ENCODE peak calls at places on chromosomes 16 and 17, in nine cellular contexts. N, H, B, C, W, Z, I, K and J are unnamed samples.

GRCh38 chr17:69597898-69598692 is 183.6 kb downstream of the MAP2K6 start:
- DNase-seq in N (peak), H (peak), B (no peak), C (peak), W (no peak), Z (peak), I (no peak), K (no peak), J (no peak)

GRCh38 chr17:58658804-58659713 is 32.8 kb downstream of the TEX14 start:
- DNase-seq in N (peak), H (peak), B (peak), C (peak), W (peak), Z (peak), I (peak), K (peak), J (peak)

GRCh38 chr16:4415538-4416199 is 727 bp downstream of the CORO7 start:
- DNase-seq in N (no peak), H (no peak), B (no peak), C (no peak), W (peak), Z (peak), I (peak), K (peak), J (peak)

GRCh38 chr16:52521570-52521969 is 25.4 kb downstream of the TOX3 start:
- DNase-seq in N (no peak), H (no peak), B (no peak), C (no peak), W (no peak), Z (no peak), I (no peak), K (no peak), J (no peak)

GRCh38 chr17:34011599-34011998 is 243.5 kb upstream of the CCL2 start:
- DNase-seq in N (no peak), H (no peak), B (no peak), C (no peak), W (no peak), Z (no peak), I (no peak), K (no peak), J (no peak)

GRCh38 chr17:69525920-69526841 is 111.7 kb downstream of the MAP2K6 start:
- DNase-seq in N (peak), H (peak), B (no peak), C (peak), W (peak), Z (peak), I (no peak), K (peak), J (peak)

GRCh38 chr17:35486920-35487727 is 38.6 kb upstream of the SLFN13 start:
- DNase-seq in N (peak), H (peak), B (no peak), C (peak), W (peak), Z (no peak), I (peak), K (no peak), J (no peak)

GRCh38 chr16:88688013-88688778 is 1.9 kb upstream of the SNAI3 start:
- DNase-seq in N (no peak), H (no peak), B (no peak), C (no peak), W (no peak), Z (no peak), I (no peak), K (no peak), J (peak)

GRCh38 chr17:79835953-79836951 is 3.0 kb downstream of the CBX4 start:
- DNase-seq in N (no peak), H (peak), B (no peak), C (no peak), W (no peak), Z (peak), I (no peak), K (no peak), J (no peak)

GRCh38 chr17:49887086-49887743 is 39.3 kb upstream of the TAC4 start:
- DNase-seq in N (no peak), H (no peak), B (no peak), C (no peak), W (no peak), Z (peak), I (no peak), K (no peak), J (peak)

GRCh38 chr17:151886-152859 is 14.8 kb downstream of the SCGB1C2 start:
- DNase-seq in N (no peak), H (no peak), B (peak), C (peak), W (no peak), Z (peak), I (no peak), K (no peak), J (no peak)

GRCh38 chr16:26578748-26579147 is 488.0 kb upstream of the C16orf82 start:
- DNase-seq in N (no peak), H (no peak), B (no peak), C (no peak), W (no peak), Z (no peak), I (no peak), K (no peak), J (no peak)

GRCh38 chr17:65990593-65990992 is 201.3 kb downstream of the CEP112 start:
- DNase-seq in N (no peak), H (no peak), B (no peak), C (no peak), W (no peak), Z (no peak), I (no peak), K (no peak), J (no peak)

GRCh38 chr17:19716108-19717030 is at the start of gene SLC47A2:
- DNase-seq in N (no peak), H (no peak), B (no peak), C (no peak), W (no peak), Z (peak), I (no peak), K (no peak), J (no peak)

GRCh38 chr17:64992325-64992802 is 64.2 kb downstream of the GNA13 start:
- DNase-seq in N (no peak), H (no peak), B (no peak), C (peak), W (peak), Z (peak), I (no peak), K (no peak), J (no peak)

GRCh38 chr17:15782809-15783208 is 50.7 kb downstream of the TBC1D26 start:
- DNase-seq in N (peak), H (peak), B (no peak), C (peak), W (no peak), Z (no peak), I (no peak), K (no peak), J (no peak)

GRCh38 chr16:83963277-83964119 is 4.5 kb upstream of the NECAB2 start:
- DNase-seq in N (no peak), H (no peak), B (no peak), C (no peak), W (no peak), Z (no peak), I (no peak), K (no peak), J (no peak)

GRCh38 chr17:72219136-72219823 is 98.5 kb downstream of the SOX9 start:
- DNase-seq in N (no peak), H (no peak), B (no peak), C (no peak), W (no peak), Z (no peak), I (no peak), K (no peak), J (no peak)

GRCh38 chr17:50844117-50844700 is 8.8 kb downstream of the WFIKKN2 start:
- DNase-seq in N (no peak), H (no peak), B (peak), C (no peak), W (no peak), Z (no peak), I (no peak), K (peak), J (no peak)

DNA sequence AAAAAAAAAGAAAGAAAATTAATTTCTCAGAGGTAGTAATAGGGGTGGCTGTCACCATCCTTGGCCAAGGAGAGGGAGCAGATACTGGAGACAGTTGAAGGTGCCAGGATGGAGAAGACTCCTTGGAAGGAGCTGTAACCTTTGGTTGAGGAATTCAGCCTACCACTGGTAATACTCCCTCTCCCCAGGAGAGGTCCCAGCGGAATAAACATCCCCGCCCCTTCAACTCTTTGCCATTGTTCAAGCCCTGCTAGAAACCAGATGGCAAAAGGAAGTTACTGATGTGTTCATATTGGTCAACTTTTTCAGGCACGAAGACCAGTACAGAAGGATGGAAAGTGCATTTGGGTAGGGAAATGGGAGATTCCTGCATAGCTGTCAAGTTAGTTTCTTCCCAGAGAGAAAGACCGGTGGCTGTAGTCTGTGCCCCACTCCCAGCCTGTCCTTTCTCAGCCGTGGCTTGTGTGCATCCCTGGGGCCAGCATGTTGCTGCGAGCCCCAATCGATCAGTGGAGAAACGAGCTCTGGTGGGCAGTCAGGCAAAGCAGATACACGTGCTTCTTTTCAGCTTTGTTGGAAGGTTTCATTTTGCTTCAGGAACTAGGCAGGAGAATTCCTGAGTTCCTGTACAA is 612.1 kb downstream of the MAF start:
- DNase-seq in N (no peak), H (no peak), B (no peak), C (no peak), W (peak), Z (no peak), I (no peak), K (no peak), J (no peak)
- TF ChIP-seq CTCF in N (no peak), H (no peak), B (peak), C (no peak), W (no peak), Z (no peak), I (no peak), K (no peak), J (no peak)

GRCh38 chr16:75130150-75130771 is 13.7 kb upstream of the LDHD start:
- DNase-seq in N (no peak), H (no peak), B (no peak), C (no peak), W (no peak), Z (peak), I (no peak), K (no peak), J (no peak)
- TF ChIP-seq CTCF in N (no peak), H (no peak), B (no peak), C (peak), W (peak), Z (no peak), I (no peak), K (no peak), J (no peak)

DNA sequence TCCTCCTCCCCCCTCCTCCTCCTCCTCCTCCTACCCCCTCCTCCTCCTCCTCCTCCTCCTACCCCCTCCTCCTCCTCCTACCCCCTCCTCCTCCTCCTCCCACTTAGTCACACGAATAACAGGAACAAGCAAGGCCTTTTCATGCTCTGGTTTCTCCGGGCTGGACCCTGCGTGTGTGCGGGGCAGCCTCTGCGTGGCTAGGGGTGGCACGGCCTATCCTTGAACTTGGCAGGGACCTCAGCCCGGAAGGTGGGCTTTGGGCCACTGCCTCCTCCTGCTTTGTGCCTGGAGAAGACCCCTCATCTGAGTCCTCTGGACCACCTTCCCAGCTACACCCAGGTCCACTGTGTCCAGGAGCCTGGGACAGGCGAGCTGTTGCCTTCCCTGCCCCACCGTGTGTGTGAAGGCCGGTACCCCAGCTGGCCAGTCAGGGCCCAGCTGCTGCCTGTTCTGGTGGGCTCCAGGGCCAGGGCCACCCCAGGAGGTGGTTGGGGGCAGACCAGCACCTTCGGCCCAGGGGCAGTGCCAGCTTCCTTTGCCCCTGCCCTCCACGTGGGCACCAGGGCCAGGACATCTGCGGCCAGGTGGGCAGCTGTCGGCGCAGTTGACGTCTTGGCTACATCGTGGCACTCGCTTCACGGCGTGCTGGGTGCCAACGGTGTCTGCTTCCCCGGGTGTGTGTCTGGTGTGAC is 35.4 kb downstream of the GINS2 start:
- DNase-seq in N (peak), H (peak), B (no peak), C (no peak), W (no peak), Z (no peak), I (no peak), K (no peak), J (no peak)
- TF ChIP-seq CTCF in N (no peak), H (no peak), B (no peak), C (no peak), W (no peak), Z (no peak), I (no peak), K (no peak), J (no peak)

DNA sequence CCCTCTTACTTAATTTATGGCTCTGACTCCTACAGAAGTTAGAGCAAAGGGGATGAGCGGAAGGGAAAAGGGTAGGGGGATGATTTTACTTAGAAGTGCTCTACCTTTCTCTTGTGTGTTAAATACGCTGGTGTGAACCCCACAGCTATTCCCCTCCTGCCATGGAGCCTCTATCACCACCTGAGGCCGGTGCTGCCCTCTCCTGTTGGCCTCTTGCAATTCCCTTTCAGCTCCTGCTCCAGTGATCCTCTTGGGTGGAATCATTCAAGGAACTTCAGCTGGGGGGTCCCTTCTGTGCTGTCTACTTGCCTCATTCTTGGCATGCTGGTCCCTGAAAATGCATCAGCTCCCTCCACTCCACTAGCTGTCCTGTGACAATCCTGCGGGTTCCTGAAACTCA is 41.8 kb upstream of the CDH8 start:
- DNase-seq in N (no peak), H (no peak), B (no peak), C (peak), W (no peak), Z (peak), I (no peak), K (no peak), J (no peak)
- TF ChIP-seq CTCF in N (no peak), H (no peak), B (peak), C (peak), W (no peak), Z (peak), I (no peak), K (peak), J (no peak)

DNA sequence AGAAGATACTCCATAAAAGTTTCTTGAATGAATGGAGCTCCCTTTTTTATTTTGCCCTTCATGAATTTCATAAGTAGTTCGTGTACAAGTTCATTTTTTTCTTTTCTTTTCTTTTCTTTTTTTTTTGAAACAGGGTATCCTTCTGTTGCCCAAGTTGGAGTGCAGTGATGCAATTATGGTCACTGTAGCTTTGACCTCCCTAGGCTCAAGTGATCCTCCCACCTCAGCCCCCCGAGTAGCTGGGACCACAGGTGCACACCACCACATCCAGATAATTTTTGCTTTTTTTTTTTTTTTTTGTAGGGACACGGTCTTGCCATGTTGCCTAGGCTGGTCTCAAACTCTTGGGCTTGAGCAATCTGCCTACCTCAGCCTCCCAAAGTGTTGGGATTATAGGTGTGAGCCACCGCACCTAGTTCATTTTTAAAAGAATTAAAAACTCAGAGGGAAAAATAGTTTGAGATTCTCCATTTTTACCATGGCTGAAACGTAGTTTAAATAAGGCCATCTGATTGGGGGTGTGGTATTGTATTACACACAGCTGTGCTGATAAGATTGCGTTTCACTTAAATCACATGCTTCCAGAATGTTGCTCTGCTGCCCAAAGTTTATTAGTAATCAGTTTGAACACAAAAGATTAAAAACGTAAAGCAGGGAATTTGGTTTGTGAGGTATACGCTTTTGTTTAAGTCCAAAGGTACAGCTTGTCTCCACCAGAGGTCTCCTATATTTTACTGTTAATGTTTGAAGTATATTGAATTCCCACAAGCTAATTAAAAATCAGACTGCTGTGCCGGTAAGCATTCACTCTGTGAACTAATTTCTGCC is 154.1 kb downstream of the SOCS1 start:
- DNase-seq in N (peak), H (peak), B (no peak), C (peak), W (no peak), Z (no peak), I (no peak), K (no peak), J (no peak)
- TF ChIP-seq CTCF in N (peak), H (peak), B (no peak), C (peak), W (no peak), Z (no peak), I (no peak), K (no peak), J (no peak)

DNA sequence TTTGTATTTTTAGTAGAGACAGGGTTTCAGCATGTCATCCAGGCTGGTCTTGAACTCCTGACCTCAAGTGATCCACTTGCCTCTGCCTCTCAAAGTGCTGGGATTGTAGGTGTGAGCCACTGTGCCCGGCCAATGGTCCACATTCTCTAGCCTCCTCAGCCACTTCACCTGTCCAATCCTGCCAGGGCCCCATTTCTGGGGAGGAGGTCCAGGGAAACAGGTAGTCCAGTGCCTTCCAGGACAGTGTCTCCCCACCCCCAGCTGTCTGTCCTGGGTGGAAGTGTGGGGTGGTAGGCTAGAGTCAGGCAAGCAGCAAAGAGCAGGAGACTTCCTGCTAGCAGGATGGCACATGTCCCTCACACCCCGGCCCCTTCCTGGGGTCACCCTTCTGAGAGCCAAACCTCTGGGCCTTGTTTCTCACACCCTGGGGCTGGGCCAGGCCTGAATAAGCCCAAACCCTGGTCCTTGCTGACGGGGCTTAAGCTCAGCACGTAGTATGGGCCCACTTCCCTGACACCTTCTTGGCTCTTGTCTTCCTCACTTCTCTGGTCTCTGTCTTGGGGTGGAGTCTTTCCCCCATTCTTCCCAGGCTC is 5.0 kb downstream of the FHOD1 start:
- DNase-seq in N (no peak), H (peak), B (no peak), C (no peak), W (no peak), Z (no peak), I (no peak), K (no peak), J (no peak)
- TF ChIP-seq CTCF in N (no peak), H (no peak), B (no peak), C (no peak), W (no peak), Z (no peak), I (no peak), K (no peak), J (no peak)

GRCh38 chr17:44741316-44741715 is 17.5 kb upstream of the ADAM11 start:
- DNase-seq in N (no peak), H (no peak), B (no peak), C (no peak), W (no peak), Z (no peak), I (no peak), K (no peak), J (no peak)

GRCh38 chr17:44747566-44747965 is 11.2 kb upstream of the ADAM11 start:
- DNase-seq in N (no peak), H (no peak), B (no peak), C (peak), W (no peak), Z (no peak), I (no peak), K (no peak), J (no peak)

GRCh38 chr17:44749076-44750020 is 9.4 kb upstream of the ADAM11 start:
- DNase-seq in N (no peak), H (no peak), B (no peak), C (no peak), W (no peak), Z (no peak), I (no peak), K (peak), J (no peak)

GRCh38 chr17:44745301-44745700 is 13.5 kb upstream of the ADAM11 start:
- DNase-seq in N (no peak), H (no peak), B (no peak), C (no peak), W (no peak), Z (no peak), I (no peak), K (no peak), J (no peak)
- TF ChIP-seq CTCF in N (no peak), H (no peak), B (no peak), C (peak), W (no peak), Z (peak), I (no peak), K (no peak), J (no peak)

GRCh38 chr17:73643012-73643845 is 1.0 kb downstream of the SDK2 start:
- DNase-seq in N (no peak), H (no peak), B (no peak), C (no peak), W (peak), Z (peak), I (no peak), K (no peak), J (no peak)
- TF ChIP-seq CTCF in N (no peak), H (peak), B (peak), C (peak), W (peak), Z (no peak), I (no peak), K (peak), J (no peak)